ENCODE peak calls at places on chromosomes 4 and X, in five cellular contexts. S, I, P, N and A are unnamed samples.

GRCh38 chr4:167973513-167973912 is 118.8 kb upstream of the ANXA10 start:
- DNase-seq in S (no peak), I (no peak), P (no peak), N (no peak), A (no peak)

GRCh38 chrX:11363069-11363594 is 69.9 kb downstream of the AMELX start:
- DNase-seq in S (no peak), I (peak), P (no peak), N (no peak), A (no peak)

GRCh38 chr4:84606645-84607044 is 23.7 kb downstream of the CDS1 start:
- DNase-seq in S (no peak), I (no peak), P (no peak), N (no peak), A (no peak)

GRCh38 chr4:183658362-183659028 is 490 bp downstream of the RWDD4 start:
- DNase-seq in S (no peak), I (peak), P (no peak), N (peak), A (no peak)

GRCh38 chr4:36502350-36502749 is 220.9 kb downstream of the DTHD1 start:
- DNase-seq in S (no peak), I (no peak), P (no peak), N (no peak), A (no peak)

GRCh38 chr4:187711586-187711985 is 284.0 kb upstream of the ZFP42 start:
- DNase-seq in S (no peak), I (no peak), P (no peak), N (no peak), A (no peak)

GRCh38 chr4:152278505-152279301 is 257.2 kb downstream of the FBXW7 start:
- DNase-seq in S (no peak), I (no peak), P (no peak), N (no peak), A (no peak)

GRCh38 chrX:13144927-13145659 is 100.7 kb upstream of the FAM9C start:
- DNase-seq in S (no peak), I (no peak), P (no peak), N (no peak), A (no peak)

GRCh38 chr4:2898001-2898400 is 54.4 kb downstream of the ADD1 start:
- DNase-seq in S (no peak), I (no peak), P (no peak), N (no peak), A (no peak)

GRCh38 chrX:134753185-134754008 is 95.1 kb upstream of the PLAC1 start:
- DNase-seq in S (no peak), I (no peak), P (no peak), N (no peak), A (no peak)

GRCh38 chrX:9882669-9883446 is 84.3 kb upstream of the CLDN34 start:
- DNase-seq in S (no peak), I (no peak), P (no peak), N (no peak), A (no peak)

GRCh38 chr4:101696276-101697010 is 94.1 kb upstream of the BANK1 start:
- DNase-seq in S (no peak), I (no peak), P (no peak), N (no peak), A (no peak)

GRCh38 chr4:26369132-26370036 is 48.6 kb downstream of the RBPJ start:
- DNase-seq in S (no peak), I (no peak), P (no peak), N (no peak), A (no peak)